ENCODE peak calls at places on chromosomes 4 and X, in ten cellular contexts. X is M059J; B is NCI-H1105; I is body of pancreas; N is activated CD8-positive, alpha-beta T cell treated with anti-CD3 and anti-CD28 coated beads for 36 hours; R is stimulated activated CD4-positive, alpha-beta T cell treated with anti-CD3 and anti-CD28 coated beads, Interleukin-4, amount 100 ng/mL, for 1 hour; D is non-pigmented ciliary epithelial cell; Z is activated CD4-positive, alpha-beta T cell treated with anti-CD3 and anti-CD28 coated beads, Interleukin-2, amount 50 U/mL, for 1 hour; T is HTR-8/SVneo; P is NCI-H526. E is an unnamed sample.

GRCh38 chr4:30495261-30496050 is 224.7 kb upstream of the PCDH7 start:
- DNase-seq in R (no peak), D (no peak), Z (no peak), I (no peak), P (no peak), X (no peak), B (no peak), N (no peak), T (no peak), E (no peak)

GRCh38 chrX:111649641-111650040 is 31.3 kb upstream of the ALG13 start:
- DNase-seq in R (no peak), P (no peak), Z (no peak), D (no peak), B (no peak), N (no peak), T (no peak), I (no peak), X (no peak), E (no peak)

GRCh38 chr4:2042207-2042946 is 16.8 kb upstream of the NAT8L start:
- DNase-seq in X (peak), P (peak), B (no peak), D (no peak), N (peak), R (peak), I (peak), T (no peak), Z (peak), E (peak)

GRCh38 chrX:118254611-118255010 is 91.3 kb upstream of the WDR44 start:
- DNase-seq in R (peak), B (peak), X (peak), I (peak), Z (peak), P (peak), N (peak), D (no peak), T (peak), E (peak)

GRCh38 chrX:7147431-7147977 is at the start of gene STS:
- DNase-seq in T (no peak), N (peak), B (no peak), P (peak), D (no peak), I (peak), X (peak), Z (peak), R (peak), E (peak)

GRCh38 chr4:187098429-187098828 is 374.8 kb upstream of the FAT1 start:
- DNase-seq in D (no peak), I (no peak), B (no peak), P (no peak), T (no peak), X (no peak), R (no peak), N (no peak), Z (no peak), E (no peak)

GRCh38 chrX:152072236-152072635 is 66.1 kb downstream of the MAGEA10 start:
- DNase-seq in D (peak), X (peak), N (no peak), P (no peak), R (no peak), T (peak), I (peak), Z (no peak), B (no peak), E (peak)

GRCh38 chrX:37958493-37959211 is 47.7 kb upstream of the SYTL5 start:
- DNase-seq in T (no peak), D (no peak), I (no peak), R (no peak), Z (no peak), P (no peak), X (peak), B (no peak), N (no peak), E (no peak)

GRCh38 chr4:19047481-19047880 is 1025.9 kb upstream of the LCORL start:
- DNase-seq in I (no peak), B (no peak), T (no peak), P (no peak), X (no peak), N (no peak), Z (no peak), D (no peak), R (no peak), E (peak)

GRCh38 chr4:186137193-186137792 is 32.8 kb downstream of the FAM149A start:
- DNase-seq in Z (no peak), D (no peak), T (peak), B (no peak), R (no peak), I (peak), X (peak), N (no peak), P (peak), E (peak)

GRCh38 chr4:57966987-57967760 is 857.0 kb upstream of the IGFBP7 start:
- DNase-seq in B (no peak), D (no peak), N (no peak), T (no peak), X (no peak), P (no peak), Z (no peak), I (no peak), R (no peak), E (no peak)

GRCh38 chr4:23827971-23828680 is 61.7 kb downstream of the PPARGC1A start:
- DNase-seq in T (no peak), B (no peak), Z (no peak), N (no peak), I (no peak), X (peak), P (no peak), R (no peak), D (no peak), E (no peak)

GRCh38 chr4:25813705-25814104 is 49.1 kb downstream of the SEL1L3 start:
- DNase-seq in N (no peak), Z (no peak), R (no peak), P (no peak), B (no peak), D (peak), I (peak), X (peak), T (no peak), E (peak)

GRCh38 chr4:90187148-90187884 is 60.1 kb downstream of the CCSER1 start:
- DNase-seq in Z (no peak), R (no peak), B (peak), X (no peak), N (no peak), I (no peak), D (no peak), T (no peak), P (peak), E (no peak)

GRCh38 chr4:95317124-95317820 is 231.5 kb downstream of the UNC5C start:
- DNase-seq in T (no peak), B (peak), X (no peak), N (no peak), P (no peak), R (no peak), Z (no peak), I (no peak), D (no peak), E (no peak)

GRCh38 chr4:157115613-157116340 is 39.8 kb downstream of the GLRB start:
- DNase-seq in R (no peak), Z (no peak), N (no peak), X (peak), T (peak), I (no peak), D (peak), B (no peak), P (no peak), E (peak)

GRCh38 chr4:157048248-157048647 is 27.7 kb upstream of the GLRB start:
- DNase-seq in X (no peak), I (peak), D (peak), Z (no peak), N (no peak), B (no peak), P (no peak), R (no peak), T (no peak), E (no peak)

GRCh38 chr4:153024466-153024865 is 88.3 kb downstream of the FHDC1 start:
- DNase-seq in I (no peak), R (no peak), X (no peak), Z (no peak), B (no peak), D (no peak), N (no peak), T (no peak), P (no peak), E (no peak)

GRCh38 chrX:131729295-131729694 is 185.4 kb downstream of the OR13H1 start:
- DNase-seq in T (no peak), I (no peak), D (no peak), N (no peak), Z (no peak), X (no peak), P (no peak), R (no peak), B (no peak), E (no peak)

GRCh38 chr4:101346562-101347266 is 612 bp downstream of the PPP3CA start:
- DNase-seq in I (peak), R (peak), N (peak), Z (peak), P (peak), T (no peak), D (no peak), B (peak), X (peak), E (peak)

E was measured in ELR.